ENCODE peak calls at places on chromosomes 16 and 17, in four cellular contexts. O is NCI-H1694 treated with DMSO at 0.1 percent for 48 hours; S is cardiac muscle cell; F is activated CD8-positive, alpha-beta memory T cell treated with anti-CD3 and anti-CD28 coated beads for 1 hour. Z is an unnamed sample.

GRCh38 chr17:39665642-39666221 is 583 bp downstream of the TCAP start:
- DNase-seq in F (no peak), O (peak), S (no peak), Z (no peak)

GRCh38 chr17:70597774-70598173 is 428.4 kb downstream of the KCNJ2 start:
- DNase-seq in O (no peak), S (no peak), F (no peak), Z (no peak)

GRCh38 chr17:9805769-9806168 is 14.4 kb upstream of the DHRS7C start:
- DNase-seq in S (no peak), O (no peak), F (no peak), Z (no peak)

GRCh38 chr17:80859004-80859941 is 132.4 kb upstream of the CHMP6 start:
- DNase-seq in F (no peak), S (peak), O (peak), Z (no peak)

GRCh38 chr17:21170829-21171228 is 43.1 kb downstream of the TMEM11 start:
- DNase-seq in F (no peak), O (no peak), S (no peak), Z (no peak)

GRCh38 chr16:79865918-79866317 is 265.4 kb upstream of the MAF start:
- DNase-seq in S (no peak), F (no peak), O (no peak), Z (no peak)

GRCh38 chr17:79517812-79518211 is 93.0 kb downstream of the RBFOX3 start:
- DNase-seq in S (no peak), O (no peak), F (no peak), Z (no peak)

GRCh38 chr16:19219836-19220235 is 51.8 kb downstream of the SYT17 start:
- DNase-seq in F (no peak), O (no peak), S (no peak), Z (no peak)

GRCh38 chr17:74635418-74635817 is 11.9 kb upstream of the CD300E start:
- DNase-seq in S (peak), O (no peak), F (no peak), Z (no peak)

GRCh38 chr17:62869885-62870580 is 61.9 kb upstream of the MARCHF10 start:
- DNase-seq in O (peak), F (no peak), S (peak), Z (peak)

GRCh38 chr16:71610936-71611871 is 14.8 kb upstream of the MARVELD3 start:
- DNase-seq in F (peak), O (peak), S (peak), Z (peak)

GRCh38 chr16:55421225-55421624 is 57.8 kb upstream of the MMP2 start:
- DNase-seq in O (no peak), S (no peak), F (no peak), Z (no peak)

GRCh38 chr17:58334661-58335060 is 6.1 kb upstream of the TSPOAP1 start:
- DNase-seq in F (no peak), S (no peak), O (no peak), Z (no peak)

GRCh38 chr16:85484337-85485295 is 128.5 kb upstream of the GSE1 start:
- DNase-seq in O (peak), S (no peak), F (no peak), Z (no peak)

GRCh38 chr17:73628642-73629552 is 15.3 kb downstream of the SDK2 start:
- DNase-seq in S (no peak), O (no peak), F (no peak), Z (no peak)

GRCh38 chr17:48546924-48547838 is 2.3 kb upstream of the HOXB2 start:
- DNase-seq in S (no peak), O (no peak), F (no peak), Z (peak)

GRCh38 chr16:69523571-69523970 is 42.2 kb upstream of the NFAT5 start:
- DNase-seq in O (no peak), S (no peak), F (no peak), Z (no peak)

GRCh38 chr17:4719684-4720221 is 9.3 kb downstream of the ARRB2 start:
- DNase-seq in O (peak), S (no peak), F (no peak), Z (peak)

GRCh38 chr17:74271902-74272563 is 2.0 kb upstream of the DNAI2 start:
- DNase-seq in S (no peak), F (no peak), O (no peak), Z (no peak)

GRCh38 chr17:4696432-4696796 is 7.5 kb downstream of the PELP1 start:
- DNase-seq in S (no peak), O (no peak), F (no peak), Z (no peak)

GRCh38 chr17:77186141-77186604 is 45.4 kb downstream of the SEC14L1 start:
- DNase-seq in F (no peak), O (no peak), S (no peak), Z (no peak)

GRCh38 chr16:88857728-88858339 is 907 bp downstream of the TRAPPC2L start:
- DNase-seq in O (peak), F (peak), S (peak), Z (peak)

GRCh38 chr16:23949630-23950290 is 114.0 kb downstream of the PRKCB start:
- DNase-seq in S (no peak), F (no peak), O (no peak), Z (no peak)

GRCh38 chr17:39738568-39738901 is 797 bp downstream of the GRB7 start:
- DNase-seq in F (no peak), O (no peak), S (no peak), Z (no peak)

GRCh38 chr17:59762022-59762825 is 54.8 kb downstream of the VMP1 start:
- DNase-seq in S (no peak), F (no peak), O (no peak), Z (no peak)

GRCh38 chr17:68533887-68534700 is 21.9 kb downstream of the PRKAR1A start:
- DNase-seq in F (no peak), S (no peak), O (peak), Z (no peak)

GRCh38 chr17:48593840-48594411 is 347 bp upstream of the HOXB5 start:
- DNase-seq in S (peak), F (no peak), O (peak), Z (peak)

Z was measured in HEK293T.